ENCODE peak calls at places on chromosomes 4 and X, in nine cellular contexts. A is HFF-Myc; I is hippocampal formation; P is aorta; H is activated CD4-positive, CD25-positive, alpha-beta regulatory T cell; M is iris pigment epithelial cell; N is Calu3; O is IMR-90; K is heart right ventricle. C is an unnamed sample.

GRCh38 chr4:63607186-63607872 is 801.9 kb downstream of the TECRL start:
- DNase-seq in A (no peak), I (no peak), P (peak; percentile 63), H (no peak), M (no peak), N (no peak), O (no peak), K (no peak), C (no peak)

GRCh38 chr4:10083861-10084641 is 32.5 kb downstream of the WDR1 start:
- DNase-seq in A (no peak), I (no peak), P (peak; percentile 61), H (no peak), M (no peak), N (no peak), O (no peak), K (no peak), C (no peak)

GRCh38 chrX:136694491-136695087 is 46.6 kb downstream of the CD40LG start:
- DNase-seq in A (peak; percentile 7), I (peak; percentile 19), P (no peak), H (no peak), M (peak; percentile 62), N (peak; percentile 12), O (peak; percentile 58), K (no peak), C (peak; percentile 64)

GRCh38 chr4:17058506-17058905 is 160.1 kb upstream of the LDB2 start:
- DNase-seq in A (peak; percentile 59), I (no peak), P (no peak), H (no peak), M (peak; percentile 40), N (no peak), O (peak; percentile 37), K (no peak), C (no peak)

GRCh38 chr4:11467931-11468330 is 39.2 kb upstream of the HS3ST1 start:
- DNase-seq in A (no peak), I (no peak), P (no peak), H (no peak), M (no peak), N (no peak), O (no peak), K (no peak), C (no peak)

GRCh38 chrX:125306335-125306866 is 13.3 kb upstream of the TEX13C start:
- DNase-seq in A (no peak), I (no peak), P (no peak), H (no peak), M (peak; percentile 23), N (no peak), O (no peak), K (no peak), C (no peak)

GRCh38 chr4:150781108-150781663 is 199.2 kb downstream of the MAB21L2 start:
- DNase-seq in A (no peak), I (no peak), P (no peak), H (no peak), M (no peak), N (no peak), O (no peak), K (peak; percentile 13), C (no peak)

GRCh38 chr4:33883111-33883510 is 2361.2 kb downstream of the ARAP2 start:
- DNase-seq in A (no peak), I (no peak), P (no peak), H (no peak), M (no peak), N (no peak), O (no peak), K (no peak), C (peak; percentile 1)

GRCh38 chr4:26985836-26986235 is 125.2 kb downstream of the STIM2 start:
- DNase-seq in A (no peak), I (no peak), P (no peak), H (no peak), M (peak; percentile 84), N (no peak), O (no peak), K (no peak), C (no peak)

GRCh38 chr4:8594097-8595038 is 1.8 kb downstream of the CPZ start:
- DNase-seq in A (peak; percentile 35), I (peak; percentile 59), P (no peak), H (no peak), M (peak; percentile 79), N (peak; percentile 62), O (peak; percentile 72), K (peak; percentile 64), C (peak; percentile 81)

GRCh38 chrX:134676440-134676839 is 18.2 kb upstream of the PLAC1 start:
- DNase-seq in A (no peak), I (no peak), P (no peak), H (no peak), M (peak; percentile 80), N (no peak), O (peak; percentile 79), K (no peak), C (peak; percentile 78)

GRCh38 chrX:111917591-111917990 is 41.6 kb downstream of the TRPC5OS start:
- DNase-seq in A (no peak), I (no peak), P (no peak), H (no peak), M (no peak), N (no peak), O (no peak), K (no peak), C (no peak)

GRCh38 chrX:49061490-49061889 is 2.7 kb downstream of the CCDC120 start:
- DNase-seq in A (no peak), I (no peak), P (no peak), H (no peak), M (no peak), N (no peak), O (no peak), K (no peak), C (no peak)

GRCh38 chr4:24322517-24322916 is 261.8 kb downstream of the DHX15 start:
- DNase-seq in A (peak; percentile 3), I (peak; percentile 12), P (no peak), H (no peak), M (no peak), N (no peak), O (peak; percentile 22), K (no peak), C (no peak)

GRCh38 chr4:5821665-5822358 is 71.1 kb downstream of the CRMP1 start:
- DNase-seq in A (no peak), I (no peak), P (peak; percentile 77), H (no peak), M (no peak), N (no peak), O (no peak), K (no peak), C (no peak)

GRCh38 chr4:80538276-80538926 is 202.9 kb downstream of the CFAP299 start:
- DNase-seq in A (no peak), I (no peak), P (no peak), H (no peak), M (peak; percentile 33), N (no peak), O (peak; percentile 85), K (no peak), C (peak; percentile 79)

GRCh38 chrX:124488412-124489161 is 142.2 kb downstream of the SH2D1A start:
- DNase-seq in A (no peak), I (no peak), P (no peak), H (no peak), M (no peak), N (no peak), O (no peak), K (no peak), C (no peak)

GRCh38 chrX:40644821-40645358 is 2.5 kb downstream of the CXorf38 start:
- DNase-seq in A (peak; percentile 21), I (peak; percentile 19), P (no peak), H (peak; percentile 3), M (peak; percentile 83), N (peak; percentile 59), O (peak; percentile 74), K (peak; percentile 67), C (peak; percentile 72)

GRCh38 chrX:16868920-16869319 is 1.2 kb downstream of the RBBP7 start:
- DNase-seq in A (no peak), I (no peak), P (no peak), H (no peak), M (no peak), N (no peak), O (no peak), K (no peak), C (no peak)

GRCh38 chr4:71292228-71292627 is 46.6 kb upstream of the SLC4A4 start:
- DNase-seq in A (no peak), I (no peak), P (no peak), H (no peak), M (no peak), N (no peak), O (no peak), K (no peak), C (no peak)

GRCh38 chr4:1244081-1244977 is 4.6 kb downstream of the CTBP1 start:
- DNase-seq in A (no peak), I (no peak), P (peak; percentile 74), H (no peak), M (no peak), N (no peak), O (no peak), K (no peak), C (no peak)

GRCh38 chrX:9644335-9644734 is 121.3 kb downstream of the GPR143 start:
- DNase-seq in A (no peak), I (no peak), P (no peak), H (no peak), M (no peak), N (no peak), O (no peak), K (no peak), C (no peak)

C was measured in PC-3.